ENCODE peak calls at places on chromosomes 3 and 15, in ten cellular contexts. One of them, this sample, is unnamed.
A peak's percentile ranks its signal among the peaks of the same experiment; 100 is the strongest.

GRCh38 chr3:115254492-115255196 is 107.6 kb upstream of the ZBTB20 start:
- DNase-seq in retinal pigment epithelial cell: no peak
- DNase-seq in AG04450: no peak
- DNase-seq in heart left ventricle: peak; percentile 62
- DNase-seq in astrocyte of the spinal cord: no peak
- DNase-seq in MM.1S: no peak
- DNase-seq in fibroblast of the aortic adventitia: no peak
- DNase-seq in fibroblast of lung: no peak
- DNase-seq in H1: no peak
- DNase-seq in adrenal gland: no peak
- DNase-seq in this sample: no peak

GRCh38 chr15:78930577-78931388 is 14.1 kb downstream of the CTSH start:
- DNase-seq in retinal pigment epithelial cell: peak; percentile 91
- DNase-seq in AG04450: peak; percentile 49
- DNase-seq in heart left ventricle: no peak
- DNase-seq in astrocyte of the spinal cord: peak; percentile 89
- DNase-seq in MM.1S: no peak
- DNase-seq in fibroblast of the aortic adventitia: peak; percentile 93
- DNase-seq in fibroblast of lung: peak; percentile 97
- DNase-seq in H1: no peak
- DNase-seq in adrenal gland: peak; percentile 93
- DNase-seq in this sample: no peak

GRCh38 chr15:55858661-55859060 is 115.7 kb upstream of the PRTG start:
- DNase-seq in retinal pigment epithelial cell: no peak
- DNase-seq in AG04450: no peak
- DNase-seq in heart left ventricle: no peak
- DNase-seq in astrocyte of the spinal cord: no peak
- DNase-seq in MM.1S: no peak
- DNase-seq in fibroblast of the aortic adventitia: no peak
- DNase-seq in fibroblast of lung: peak; percentile 25
- DNase-seq in H1: no peak
- DNase-seq in adrenal gland: no peak
- DNase-seq in this sample: no peak

GRCh38 chr3:183381179-183381578 is 47.2 kb downstream of the MCF2L2 start:
- DNase-seq in retinal pigment epithelial cell: no peak
- DNase-seq in AG04450: peak; percentile 3
- DNase-seq in heart left ventricle: no peak
- DNase-seq in astrocyte of the spinal cord: peak; percentile 48
- DNase-seq in MM.1S: no peak
- DNase-seq in fibroblast of the aortic adventitia: peak; percentile 59
- DNase-seq in fibroblast of lung: peak; percentile 70
- DNase-seq in H1: no peak
- DNase-seq in adrenal gland: peak; percentile 39
- DNase-seq in this sample: no peak

GRCh38 chr3:139534444-139534812 is 5.1 kb downstream of the RBP1 start:
- DNase-seq in retinal pigment epithelial cell: peak; percentile 91
- DNase-seq in AG04450: peak; percentile 84
- DNase-seq in heart left ventricle: no peak
- DNase-seq in astrocyte of the spinal cord: peak; percentile 98
- DNase-seq in MM.1S: no peak
- DNase-seq in fibroblast of the aortic adventitia: peak; percentile 96
- DNase-seq in fibroblast of lung: peak; percentile 95
- DNase-seq in H1: no peak
- DNase-seq in adrenal gland: peak; percentile 83
- DNase-seq in this sample: no peak

GRCh38 chr15:80445300-80446041 is 41.3 kb downstream of the ARNT2 start:
- DNase-seq in retinal pigment epithelial cell: no peak
- DNase-seq in AG04450: no peak
- DNase-seq in heart left ventricle: no peak
- DNase-seq in astrocyte of the spinal cord: no peak
- DNase-seq in MM.1S: no peak
- DNase-seq in fibroblast of the aortic adventitia: no peak
- DNase-seq in fibroblast of lung: no peak
- DNase-seq in H1: no peak
- DNase-seq in adrenal gland: no peak
- DNase-seq in this sample: no peak

GRCh38 chr3:105367406-105368213 is 901 bp downstream of the ALCAM start:
- DNase-seq in retinal pigment epithelial cell: no peak
- DNase-seq in AG04450: no peak
- DNase-seq in heart left ventricle: peak; percentile 61
- DNase-seq in astrocyte of the spinal cord: peak; percentile 82
- DNase-seq in MM.1S: peak; percentile 92
- DNase-seq in fibroblast of the aortic adventitia: peak; percentile 75
- DNase-seq in fibroblast of lung: peak; percentile 76
- DNase-seq in H1: no peak
- DNase-seq in adrenal gland: peak; percentile 69
- DNase-seq in this sample: peak; percentile 77

GRCh38 chr3:115858995-115859807 is 235.9 kb downstream of the GAP43 start:
- DNase-seq in retinal pigment epithelial cell: no peak
- DNase-seq in AG04450: no peak
- DNase-seq in heart left ventricle: no peak
- DNase-seq in astrocyte of the spinal cord: no peak
- DNase-seq in MM.1S: no peak
- DNase-seq in fibroblast of the aortic adventitia: no peak
- DNase-seq in fibroblast of lung: no peak
- DNase-seq in H1: peak; percentile 62
- DNase-seq in adrenal gland: no peak
- DNase-seq in this sample: no peak

GRCh38 chr3:137771401-137772230 is 7.5 kb downstream of the SOX14 start:
- DNase-seq in retinal pigment epithelial cell: no peak
- DNase-seq in AG04450: no peak
- DNase-seq in heart left ventricle: no peak
- DNase-seq in astrocyte of the spinal cord: no peak
- DNase-seq in MM.1S: no peak
- DNase-seq in fibroblast of the aortic adventitia: no peak
- DNase-seq in fibroblast of lung: no peak
- DNase-seq in H1: no peak
- DNase-seq in adrenal gland: no peak
- DNase-seq in this sample: no peak

GRCh38 chr3:46958469-46959168 is 17.9 kb downstream of the CCDC12 start:
- DNase-seq in retinal pigment epithelial cell: no peak
- DNase-seq in AG04450: no peak
- DNase-seq in heart left ventricle: no peak
- DNase-seq in astrocyte of the spinal cord: no peak
- DNase-seq in MM.1S: no peak
- DNase-seq in fibroblast of the aortic adventitia: no peak
- DNase-seq in fibroblast of lung: no peak
- DNase-seq in H1: no peak
- DNase-seq in adrenal gland: no peak
- DNase-seq in this sample: no peak

DNA sequence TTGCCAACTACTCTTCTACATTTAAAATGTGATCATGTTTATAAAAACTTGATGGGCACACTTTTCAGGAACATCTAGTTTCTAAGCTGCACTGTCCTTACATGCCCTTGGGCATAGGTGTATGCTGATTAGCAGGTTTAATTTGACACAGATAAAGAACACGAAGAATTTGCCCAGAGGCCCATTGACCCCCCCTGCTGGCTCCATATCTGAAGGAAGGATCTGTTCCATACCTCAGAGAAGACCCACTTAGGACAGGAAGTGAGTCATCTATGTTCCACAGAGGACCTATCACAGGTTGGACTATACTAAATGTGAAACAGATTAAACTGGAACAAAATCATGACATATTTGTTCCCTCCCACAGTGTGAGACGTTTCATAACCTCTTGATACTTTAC is 92.8 kb upstream of the LPP start:
- DNase-seq in retinal pigment epithelial cell: no peak
- DNase-seq in AG04450: no peak
- DNase-seq in heart left ventricle: no peak
- DNase-seq in astrocyte of the spinal cord: peak; percentile 53
- DNase-seq in MM.1S: peak; percentile 28
- DNase-seq in fibroblast of the aortic adventitia: peak; percentile 52
- DNase-seq in fibroblast of lung: peak; percentile 79
- DNase-seq in H1: no peak
- DNase-seq in adrenal gland: no peak
- DNase-seq in this sample: peak; percentile 22
- TF ChIP-seq CTCF in retinal pigment epithelial cell: no peak
- TF ChIP-seq CTCF in AG04450: no peak
- TF ChIP-seq CTCF in heart left ventricle: no peak
- TF ChIP-seq CTCF in astrocyte of the spinal cord: no peak
- TF ChIP-seq CTCF in MM.1S: no peak
- TF ChIP-seq CTCF in fibroblast of the aortic adventitia: no peak
- TF ChIP-seq CTCF in fibroblast of lung: no peak
- TF ChIP-seq CTCF in H1: no peak
- TF ChIP-seq CTCF in adrenal gland: no peak
- TF ChIP-seq CTCF in this sample: no peak

GRCh38 chr3:27253391-27253790 is 115.8 kb downstream of the NEK10 start:
- DNase-seq in retinal pigment epithelial cell: no peak
- DNase-seq in AG04450: no peak
- DNase-seq in heart left ventricle: no peak
- DNase-seq in astrocyte of the spinal cord: no peak
- DNase-seq in MM.1S: no peak
- DNase-seq in fibroblast of the aortic adventitia: no peak
- DNase-seq in fibroblast of lung: no peak
- DNase-seq in H1: no peak
- DNase-seq in adrenal gland: no peak
- DNase-seq in this sample: no peak

GRCh38 chr3:27252646-27253045 is 116.5 kb downstream of the NEK10 start:
- DNase-seq in retinal pigment epithelial cell: no peak
- DNase-seq in AG04450: no peak
- DNase-seq in heart left ventricle: no peak
- DNase-seq in astrocyte of the spinal cord: peak; percentile 14
- DNase-seq in MM.1S: no peak
- DNase-seq in fibroblast of the aortic adventitia: no peak
- DNase-seq in fibroblast of lung: peak; percentile 26
- DNase-seq in H1: no peak
- DNase-seq in adrenal gland: no peak
- DNase-seq in this sample: no peak

GRCh38 chr3:27254896-27255295 is 114.3 kb downstream of the NEK10 start:
- DNase-seq in retinal pigment epithelial cell: no peak
- DNase-seq in AG04450: no peak
- DNase-seq in heart left ventricle: no peak
- DNase-seq in astrocyte of the spinal cord: no peak
- DNase-seq in MM.1S: no peak
- DNase-seq in fibroblast of the aortic adventitia: no peak
- DNase-seq in fibroblast of lung: no peak
- DNase-seq in H1: no peak
- DNase-seq in adrenal gland: no peak
- DNase-seq in this sample: no peak

DNA sequence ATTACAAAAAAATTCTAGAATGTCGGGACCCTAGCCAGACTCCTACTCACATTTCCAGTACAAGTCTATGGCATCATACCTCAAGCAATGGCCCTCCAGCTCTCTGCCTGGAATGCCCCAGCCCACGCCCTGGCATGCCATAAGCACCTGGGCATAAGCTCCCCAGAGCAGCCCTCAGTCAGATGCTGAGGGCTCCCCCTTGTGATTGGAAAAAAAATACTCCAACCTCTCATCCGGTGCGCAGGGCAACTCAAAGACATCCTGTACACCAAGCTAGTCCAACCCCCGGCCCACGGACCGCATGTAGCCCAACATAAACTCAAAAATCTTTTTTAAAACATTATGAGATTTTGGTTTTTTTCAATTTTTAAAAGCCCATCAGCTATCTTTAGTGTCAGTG is 115.4 kb downstream of the NEK10 start:
- DNase-seq in retinal pigment epithelial cell: peak; percentile 20
- DNase-seq in AG04450: no peak
- DNase-seq in heart left ventricle: no peak
- DNase-seq in astrocyte of the spinal cord: peak; percentile 64
- DNase-seq in MM.1S: peak; percentile 69
- DNase-seq in fibroblast of the aortic adventitia: peak; percentile 49
- DNase-seq in fibroblast of lung: peak; percentile 45
- DNase-seq in H1: peak; percentile 17
- DNase-seq in adrenal gland: peak; percentile 28
- DNase-seq in this sample: peak; percentile 17
- TF ChIP-seq CTCF in retinal pigment epithelial cell: peak; percentile 63
- TF ChIP-seq CTCF in AG04450: peak; percentile 60
- TF ChIP-seq CTCF in heart left ventricle: no peak
- TF ChIP-seq CTCF in astrocyte of the spinal cord: peak; percentile 56
- TF ChIP-seq CTCF in MM.1S: peak; percentile 64
- TF ChIP-seq CTCF in fibroblast of the aortic adventitia: peak; percentile 51
- TF ChIP-seq CTCF in fibroblast of lung: peak; percentile 50
- TF ChIP-seq CTCF in H1: peak; percentile 55
- TF ChIP-seq CTCF in adrenal gland: no peak
- TF ChIP-seq CTCF in this sample: peak; percentile 59

GRCh38 chr15:92315595-92316211 is 78.0 kb upstream of the ST8SIA2 start:
- DNase-seq in retinal pigment epithelial cell: no peak
- DNase-seq in AG04450: no peak
- DNase-seq in heart left ventricle: no peak
- DNase-seq in astrocyte of the spinal cord: no peak
- DNase-seq in MM.1S: no peak
- DNase-seq in fibroblast of the aortic adventitia: no peak
- DNase-seq in fibroblast of lung: no peak
- DNase-seq in H1: no peak
- DNase-seq in adrenal gland: no peak
- DNase-seq in this sample: no peak

GRCh38 chr15:92315144-92315543 is 78.5 kb upstream of the ST8SIA2 start:
- DNase-seq in retinal pigment epithelial cell: no peak
- DNase-seq in AG04450: no peak
- DNase-seq in heart left ventricle: no peak
- DNase-seq in astrocyte of the spinal cord: no peak
- DNase-seq in MM.1S: no peak
- DNase-seq in fibroblast of the aortic adventitia: no peak
- DNase-seq in fibroblast of lung: no peak
- DNase-seq in H1: no peak
- DNase-seq in adrenal gland: no peak
- DNase-seq in this sample: no peak

DNA sequence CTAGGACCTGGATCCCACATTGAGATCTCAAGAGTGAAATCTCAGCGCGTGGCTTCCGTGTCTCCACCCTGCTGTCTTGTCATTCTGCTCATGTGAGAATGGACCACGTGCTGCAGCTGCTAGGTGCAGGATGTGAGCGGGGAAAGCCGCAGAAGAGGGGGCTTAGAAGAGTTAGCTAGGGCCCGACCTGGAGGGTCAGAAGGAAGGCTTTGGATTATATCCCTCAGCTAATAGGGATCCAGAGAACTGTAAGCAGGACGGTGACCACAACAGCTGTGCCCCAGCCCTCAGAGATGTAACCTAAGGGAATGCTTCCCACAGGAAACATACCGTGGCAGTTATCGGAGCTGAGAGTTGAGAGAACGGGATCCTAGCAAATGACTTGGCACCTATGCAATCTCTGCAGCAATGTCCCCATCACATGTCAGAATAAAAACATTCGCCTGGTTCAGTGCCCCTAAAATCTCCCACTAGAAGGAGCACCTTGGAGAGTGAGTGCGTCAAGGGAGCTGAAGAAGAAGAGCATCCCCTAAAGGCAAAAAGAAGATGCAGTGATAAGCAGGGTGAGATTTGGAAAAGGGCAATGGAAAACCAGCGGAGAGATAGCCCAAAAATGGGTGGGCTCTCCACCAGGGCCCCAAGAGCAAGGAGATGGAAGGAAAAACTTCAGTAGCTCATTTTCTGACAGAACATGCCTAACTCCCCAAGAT is 76.9 kb upstream of the ST8SIA2 start:
- DNase-seq in retinal pigment epithelial cell: no peak
- DNase-seq in AG04450: no peak
- DNase-seq in heart left ventricle: no peak
- DNase-seq in astrocyte of the spinal cord: no peak
- DNase-seq in MM.1S: no peak
- DNase-seq in fibroblast of the aortic adventitia: no peak
- DNase-seq in fibroblast of lung: no peak
- DNase-seq in H1: no peak
- DNase-seq in adrenal gland: no peak
- DNase-seq in this sample: no peak
- TF ChIP-seq CTCF in retinal pigment epithelial cell: no peak
- TF ChIP-seq CTCF in AG04450: no peak
- TF ChIP-seq CTCF in heart left ventricle: no peak
- TF ChIP-seq CTCF in astrocyte of the spinal cord: no peak
- TF ChIP-seq CTCF in MM.1S: no peak
- TF ChIP-seq CTCF in fibroblast of the aortic adventitia: no peak
- TF ChIP-seq CTCF in fibroblast of lung: no peak
- TF ChIP-seq CTCF in H1: no peak
- TF ChIP-seq CTCF in adrenal gland: no peak
- TF ChIP-seq CTCF in this sample: no peak

GRCh38 chr15:70260096-70260495 is 162.4 kb upstream of the TLE3 start:
- DNase-seq in retinal pigment epithelial cell: no peak
- DNase-seq in AG04450: no peak
- DNase-seq in heart left ventricle: peak; percentile 2
- DNase-seq in astrocyte of the spinal cord: no peak
- DNase-seq in MM.1S: peak; percentile 33
- DNase-seq in fibroblast of the aortic adventitia: no peak
- DNase-seq in fibroblast of lung: no peak
- DNase-seq in H1: no peak
- DNase-seq in adrenal gland: no peak
- DNase-seq in this sample: no peak
- TF ChIP-seq CTCF in retinal pigment epithelial cell: no peak
- TF ChIP-seq CTCF in AG04450: no peak
- TF ChIP-seq CTCF in heart left ventricle: no peak
- TF ChIP-seq CTCF in astrocyte of the spinal cord: no peak
- TF ChIP-seq CTCF in MM.1S: no peak
- TF ChIP-seq CTCF in fibroblast of the aortic adventitia: no peak
- TF ChIP-seq CTCF in fibroblast of lung: no peak
- TF ChIP-seq CTCF in H1: no peak
- TF ChIP-seq CTCF in adrenal gland: no peak
- TF ChIP-seq CTCF in this sample: peak; percentile 15

This sample was measured in GM13977.